ENCODE peak calls at places on chromosomes 1 and 21, in eight cellular contexts. Q, S, C, W, V, U, E and J are unnamed samples.

GRCh38 chr1:198465201-198466144 is 75.0 kb downstream of the ATP6V1G3 start:
- DNase-seq in S (peak), Q (no peak), C (no peak), V (no peak), W (peak), U (peak), E (no peak), J (no peak)

GRCh38 chr1:97920832-97921571 is at the start of gene DPYD:
- DNase-seq in W (peak), U (peak), V (peak), E (peak), C (peak), Q (peak), S (peak), J (peak)

GRCh38 chr1:186404454-186405051 is 28.9 kb downstream of the ODR4 start:
- DNase-seq in C (no peak), Q (no peak), V (no peak), W (peak), E (no peak), S (peak), U (peak), J (no peak)

GRCh38 chr1:168106274-168106673 is 30.5 kb downstream of the GPR161 start:
- DNase-seq in V (no peak), S (no peak), U (no peak), E (no peak), W (no peak), C (no peak), Q (no peak), J (no peak)

GRCh38 chr1:109198745-109199144 is 15.0 kb upstream of the SARS1 start:
- DNase-seq in S (no peak), V (no peak), U (no peak), Q (no peak), W (peak), E (no peak), C (no peak), J (no peak)

GRCh38 chr1:109201123-109201703 is 12.5 kb upstream of the SARS1 start:
- DNase-seq in V (no peak), S (peak), E (no peak), U (peak), W (peak), Q (peak), C (no peak), J (no peak)

GRCh38 chr21:14675774-14676530 is 129.8 kb upstream of the SAMSN1 start:
- DNase-seq in Q (no peak), S (no peak), E (peak), V (no peak), W (no peak), C (no peak), U (no peak), J (no peak)

GRCh38 chr21:36423772-36424433 is 38.7 kb downstream of the CHAF1B start:
- DNase-seq in E (no peak), V (peak), C (no peak), Q (no peak), S (no peak), W (no peak), U (no peak), J (no peak)

GRCh38 chr1:27102707-27103468 is 52.0 kb downstream of the SLC9A1 start:
- DNase-seq in V (peak), E (peak), W (peak), C (peak), S (peak), Q (peak), U (peak), J (no peak)

GRCh38 chr1:203534526-203534925 is 40.6 kb downstream of the OPTC start:
- DNase-seq in Q (no peak), E (no peak), U (no peak), C (no peak), W (peak), V (peak), S (no peak), J (no peak)

GRCh38 chr1:33349778-33350610 is 29.1 kb upstream of the A3GALT2 start:
- DNase-seq in W (peak), E (peak), C (peak), S (peak), V (peak), Q (peak), U (peak), J (no peak)

GRCh38 chr1:163768581-163768980 is 446.8 kb downstream of the NUF2 start:
- DNase-seq in S (no peak), V (no peak), C (no peak), Q (no peak), U (no peak), E (no peak), W (no peak), J (no peak)

GRCh38 chr1:213958346-213958745 is 29.4 kb upstream of the PROX1 start:
- DNase-seq in W (no peak), S (no peak), V (no peak), E (no peak), C (no peak), U (no peak), Q (no peak), J (no peak)

GRCh38 chr1:154427173-154428139 is 22.3 kb downstream of the IL6R start:
- DNase-seq in E (no peak), V (peak), Q (no peak), W (no peak), S (no peak), U (no peak), C (no peak), J (no peak)

GRCh38 chr1:186375929-186376330 is 292 bp downstream of the ODR4 start:
- DNase-seq in V (no peak), E (no peak), C (no peak), S (no peak), U (no peak), Q (no peak), W (no peak), J (no peak)

GRCh38 chr1:33820804-33821203 is 43.1 kb upstream of the HMGB4 start:
- DNase-seq in E (no peak), W (no peak), V (no peak), C (no peak), Q (no peak), U (no peak), S (no peak), J (no peak)

GRCh38 chr1:17711962-17712361 is 43.2 kb upstream of the ACTL8 start:
- DNase-seq in U (no peak), E (no peak), C (no peak), S (no peak), V (no peak), Q (no peak), W (no peak), J (no peak)

GRCh38 chr1:31574749-31575372 is 1.5 kb upstream of the TINAGL1 start:
- DNase-seq in E (no peak), W (peak), S (no peak), V (no peak), Q (no peak), U (no peak), C (no peak), J (no peak)

GRCh38 chr1:110136911-110137310 is 13.4 kb upstream of the SLC6A17 start:
- DNase-seq in U (peak), C (no peak), V (no peak), S (peak), E (no peak), Q (no peak), W (no peak), J (no peak)

GRCh38 chr1:211788626-211789025 is 41.9 kb downstream of the LPGAT1 start:
- DNase-seq in Q (no peak), U (no peak), C (no peak), V (no peak), E (no peak), W (no peak), S (no peak), J (no peak)

GRCh38 chr1:65168867-65169266 is 20.9 kb downstream of the AK4 start:
- DNase-seq in W (no peak), V (no peak), S (no peak), U (no peak), E (no peak), C (no peak), Q (no peak), J (no peak)

GRCh38 chr1:171801395-171801990 is 20.0 kb downstream of the METTL13 start:
- DNase-seq in Q (no peak), E (no peak), V (no peak), S (peak), W (peak), U (peak), C (no peak), J (no peak)

GRCh38 chr1:59107516-59107915 is 189.4 kb upstream of the FGGY start:
- DNase-seq in W (peak), S (no peak), E (no peak), Q (no peak), V (no peak), U (no peak), C (peak), J (no peak)

GRCh38 chr1:204959836-204960235 is 83.2 kb upstream of the CNTN2 start:
- DNase-seq in W (no peak), S (no peak), Q (no peak), V (no peak), E (no peak), U (no peak), C (no peak), J (no peak)

GRCh38 chr1:28112388-28113311 is 24.2 kb upstream of the EYA3 start:
- DNase-seq in V (no peak), C (no peak), Q (peak), W (peak), S (no peak), E (no peak), U (peak), J (no peak)

GRCh38 chr1:98557808-98558390 is 103.6 kb upstream of the SNX7 start:
- DNase-seq in S (no peak), C (no peak), Q (no peak), V (no peak), U (peak), E (no peak), W (no peak), J (no peak)

GRCh38 chr1:184222561-184223157 is 164.2 kb upstream of the C1orf21 start:
- DNase-seq in S (peak), U (peak), Q (no peak), W (peak), C (no peak), V (peak), E (peak), J (no peak)

GRCh38 chr1:22527555-22528296 is 35.6 kb upstream of the EPHA8 start:
- DNase-seq in U (peak), Q (no peak), E (no peak), V (no peak), S (peak), W (peak), C (no peak), J (no peak)

GRCh38 chr1:156639601-156640101 is 2.3 kb upstream of the BCAN start:
- DNase-seq in V (no peak), U (no peak), S (peak), E (no peak), Q (no peak), W (no peak), C (no peak), J (no peak)

GRCh38 chr1:87410771-87411170 is 82.1 kb downstream of the LMO4 start:
- DNase-seq in V (no peak), E (no peak), S (peak), Q (no peak), C (no peak), U (no peak), W (peak), J (no peak)

GRCh38 chr1:204885288-204885711 is 14.6 kb downstream of the NFASC start:
- DNase-seq in E (no peak), Q (no peak), S (no peak), V (no peak), U (no peak), C (no peak), W (peak), J (no peak)

GRCh38 chr21:15020797-15021196 is 44.0 kb downstream of the NRIP1 start:
- DNase-seq in E (no peak), U (no peak), S (no peak), V (no peak), C (no peak), Q (no peak), W (no peak), J (no peak)

GRCh38 chr1:94327001-94327685 is 89.8 kb upstream of the ARHGAP29 start:
- DNase-seq in S (no peak), E (no peak), W (peak), U (peak), Q (peak), C (no peak), V (peak), J (no peak)

GRCh38 chr1:213683529-213683928 is 304.2 kb upstream of the PROX1 start:
- DNase-seq in C (peak), V (no peak), E (no peak), U (no peak), S (no peak), Q (no peak), W (no peak), J (no peak)

GRCh38 chr1:27574871-27575831 is 28.8 kb downstream of the AHDC1 start:
- DNase-seq in V (peak), U (peak), S (peak), E (no peak), Q (peak), W (peak), C (peak), J (no peak)

GRCh38 chr1:15799928-15800835 is 7.3 kb downstream of the UQCRHL start:
- DNase-seq in S (peak), C (no peak), E (no peak), W (peak), V (peak), U (peak), Q (peak), J (no peak)

GRCh38 chr1:22208265-22208972 is 65.5 kb upstream of the WNT4 start:
- DNase-seq in W (no peak), E (no peak), C (peak), S (peak), U (peak), Q (no peak), V (no peak), J (no peak)

GRCh38 chr1:84402501-84402900 is 4.2 kb downstream of the DNASE2B start:
- DNase-seq in U (no peak), Q (no peak), S (no peak), V (no peak), E (no peak), C (no peak), W (no peak), J (no peak)

GRCh38 chr1:13809461-13810159 is 109.6 kb downstream of the PRDM2 start:
- DNase-seq in E (no peak), S (no peak), W (no peak), U (no peak), V (no peak), Q (no peak), C (no peak), J (no peak)

DNA sequence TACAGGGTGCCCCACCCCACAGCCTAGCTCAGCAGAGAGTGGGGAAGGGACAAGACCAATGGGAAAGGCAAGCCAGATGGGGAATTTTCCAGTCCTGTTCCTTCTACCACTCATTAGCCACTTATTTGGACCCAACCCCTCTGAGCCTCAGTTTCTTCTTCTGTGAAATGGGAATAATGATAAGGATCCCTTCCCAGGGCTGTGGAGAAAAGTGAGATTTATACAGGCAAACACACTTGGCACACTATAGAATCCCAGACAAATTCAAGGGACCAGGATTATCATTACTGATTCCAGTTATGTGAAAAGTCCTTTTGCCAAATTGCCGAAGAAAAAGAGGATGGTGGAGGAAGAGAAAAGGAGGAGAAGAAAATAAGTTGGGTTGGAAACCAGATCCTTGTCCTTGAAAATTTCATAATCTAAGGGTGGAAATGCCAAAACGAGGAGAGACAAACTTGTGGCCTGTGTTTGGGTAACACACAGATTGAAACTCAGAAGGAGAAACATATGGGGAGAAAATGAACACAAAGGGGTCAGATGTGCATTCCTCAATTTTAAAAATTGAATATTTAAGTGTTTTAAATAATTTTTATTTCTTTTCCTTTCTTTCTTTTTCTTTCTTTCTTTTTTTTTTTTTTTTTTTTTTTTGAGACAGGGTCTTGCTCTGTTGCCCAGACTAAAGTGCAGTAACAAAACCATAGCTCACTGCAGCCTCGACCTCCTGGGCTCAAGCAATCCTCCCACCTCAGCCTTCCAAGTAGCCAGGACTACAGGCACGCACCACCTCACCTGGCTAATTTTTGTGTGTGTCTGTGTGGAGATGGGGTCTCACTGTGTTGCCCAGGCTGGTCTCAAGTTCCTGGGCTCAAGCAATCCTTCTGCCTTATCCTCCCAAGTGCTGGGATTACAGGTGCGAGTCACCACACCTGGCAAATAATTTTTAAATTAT is 9.6 kb downstream of the CAPN2 start:
- DNase-seq in E (no peak), V (no peak), S (no peak), W (peak), C (no peak), U (no peak), Q (no peak), J (no peak)
- H3K27ac ChIP-seq in E (no peak), V (no peak), S (no peak), W (peak), C (peak), U (no peak), Q (peak), J (peak)

GRCh38 chr1:8382051-8382505 is 64.2 kb downstream of the SLC45A1 start:
- DNase-seq in Q (no peak), E (no peak), U (peak), W (no peak), S (no peak), V (no peak), C (no peak), J (no peak)
- H3K27ac ChIP-seq in Q (peak), E (peak), U (peak), W (no peak), S (no peak), V (no peak), C (peak), J (peak)

GRCh38 chr1:11571906-11572616 is 82.2 kb downstream of the FBXO2 start:
- DNase-seq in C (no peak), S (no peak), V (no peak), E (no peak), Q (no peak), U (peak), W (no peak), J (no peak)

GRCh38 chr1:11579506-11579905 is 74.7 kb downstream of the FBXO2 start:
- DNase-seq in W (no peak), E (no peak), Q (no peak), C (no peak), U (no peak), S (no peak), V (no peak), J (no peak)

GRCh38 chr1:11575553-11575952 is 78.7 kb downstream of the FBXO2 start:
- DNase-seq in S (no peak), E (no peak), Q (no peak), C (no peak), U (no peak), W (no peak), V (no peak), J (no peak)

GRCh38 chr1:11573293-11573692 is 80.9 kb downstream of the FBXO2 start:
- DNase-seq in E (no peak), S (no peak), U (no peak), C (no peak), Q (no peak), V (no peak), W (no peak), J (no peak)

GRCh38 chr1:11576109-11576875 is 77.9 kb downstream of the FBXO2 start:
- DNase-seq in V (no peak), S (peak), W (no peak), C (no peak), E (no peak), U (no peak), Q (no peak), J (no peak)
- H3K27ac ChIP-seq in V (no peak), S (peak), W (no peak), C (no peak), E (no peak), U (no peak), Q (no peak), J (no peak)

GRCh38 chr1:85465791-85466134 is 804 bp upstream of the DDAH1 start:
- DNase-seq in U (no peak), S (no peak), Q (no peak), E (no peak), V (no peak), C (no peak), W (peak), J (no peak)

GRCh38 chr1:85467036-85467435 is 2.1 kb upstream of the DDAH1 start:
- DNase-seq in E (no peak), V (no peak), C (no peak), S (peak), W (no peak), Q (no peak), U (no peak), J (no peak)

GRCh38 chr1:85464497-85465098 is 361 bp downstream of the DDAH1 start:
- DNase-seq in C (peak), U (peak), V (peak), Q (peak), E (no peak), W (peak), S (peak), J (no peak)

GRCh38 chr1:85463666-85464496 is 1.1 kb downstream of the DDAH1 start:
- DNase-seq in C (peak), U (peak), E (no peak), V (no peak), Q (no peak), S (peak), W (peak), J (no peak)

DNA sequence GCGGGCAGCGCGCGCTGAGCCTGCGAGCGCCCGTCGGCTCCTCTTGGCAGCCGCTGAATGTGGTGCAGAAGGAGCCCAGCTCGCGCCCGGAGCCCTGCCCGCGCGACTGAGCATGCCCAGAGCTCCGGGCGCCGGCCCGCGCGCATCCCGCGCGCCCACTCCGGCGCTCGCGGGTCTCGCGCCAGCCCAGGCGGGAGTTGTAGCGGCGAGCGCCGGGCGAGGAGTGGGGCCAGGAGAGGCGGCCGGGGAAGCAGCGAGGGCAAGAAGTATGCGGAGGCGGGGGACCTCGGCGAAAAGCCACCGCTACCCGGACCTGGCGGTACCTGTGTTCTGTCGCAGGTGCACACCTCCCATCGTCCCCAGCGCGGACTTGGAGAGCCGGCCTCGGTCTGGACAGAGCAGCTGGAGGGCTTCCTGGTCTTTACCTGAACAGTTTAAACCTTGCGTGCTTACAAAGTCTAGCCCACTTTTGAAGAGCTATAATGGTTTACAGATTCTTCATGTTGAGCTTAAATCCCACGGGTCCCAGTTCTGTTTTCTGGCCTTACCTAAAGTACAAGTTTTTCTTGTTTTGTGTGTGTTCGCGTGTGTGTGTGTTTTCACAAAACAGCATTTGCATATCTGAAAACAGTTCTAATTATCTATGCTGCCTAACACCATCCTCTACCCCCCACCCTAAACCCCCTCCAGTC is at the start of gene DDAH1:
- DNase-seq in E (no peak), W (peak), V (peak), S (peak), C (peak), Q (peak), U (peak), J (no peak)
- H3K27ac ChIP-seq in E (no peak), W (peak), V (peak), S (peak), C (peak), Q (peak), U (no peak), J (peak)

DNA sequence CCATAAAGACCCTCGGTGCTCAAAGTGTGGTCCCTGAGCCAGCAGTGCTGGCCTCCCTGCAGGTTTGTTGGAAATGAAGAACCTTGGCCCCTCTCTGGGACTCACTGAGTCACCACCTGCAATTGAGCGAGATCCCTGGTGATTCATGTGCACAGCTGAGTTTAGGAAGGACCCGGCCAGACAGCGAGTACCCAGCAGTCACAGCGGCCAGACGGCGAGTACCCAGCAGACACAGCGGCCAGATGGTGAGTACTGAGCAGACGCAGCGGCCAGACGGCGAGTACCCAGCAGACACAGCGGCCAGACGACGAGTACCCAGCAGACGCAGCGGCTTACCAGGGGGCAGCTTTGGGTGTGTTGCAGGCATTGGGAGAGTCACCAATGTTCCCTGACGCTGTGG is 123.8 kb downstream of the PRDM16 start:
- DNase-seq in E (no peak), C (peak), Q (no peak), U (no peak), V (no peak), W (no peak), S (no peak), J (no peak)
- H3K27ac ChIP-seq in E (no peak), C (no peak), Q (no peak), U (no peak), V (no peak), W (no peak), S (no peak), J (no peak)